ENCODE peak calls at places on chromosomes 6 and 20, in four cellular contexts. E is GM23338, X is glomerular endothelial cell, I is heart right ventricle. W is an unnamed sample.

GRCh38 chr6:18978330-18979128 is 591.4 kb downstream of the RNF144B start:
- DNase-seq in E (peak), X (no peak), I (no peak), W (peak)

GRCh38 chr6:43738877-43739641 is 31.0 kb upstream of the VEGFA start:
- DNase-seq in E (no peak), X (no peak), I (no peak), W (no peak)

GRCh38 chr6:155171109-155171746 is 92.6 kb upstream of the CLDN20 start:
- DNase-seq in E (no peak), X (peak), I (no peak), W (peak)

GRCh38 chr6:139081485-139081884 is 52.9 kb downstream of the ABRACL start:
- DNase-seq in E (no peak), X (no peak), I (no peak), W (no peak)

GRCh38 chr20:43721429-43722152 is 5.2 kb downstream of the GTSF1L start:
- DNase-seq in E (peak), X (no peak), I (no peak), W (no peak)

GRCh38 chr6:113882341-113882740 is 25.2 kb downstream of the MARCKS start:
- DNase-seq in E (no peak), X (no peak), I (no peak), W (no peak)

GRCh38 chr6:169162968-169163903 is 90.4 kb downstream of the THBS2 start:
- DNase-seq in E (no peak), X (peak), I (no peak), W (no peak)

GRCh38 chr6:126919947-126920346 is 198.5 kb upstream of the RSPO3 start:
- DNase-seq in E (no peak), X (peak), I (no peak), W (no peak)

GRCh38 chr6:38030380-38030779 is 210.9 kb downstream of the ZFAND3 start:
- DNase-seq in E (no peak), X (no peak), I (no peak), W (no peak)

GRCh38 chr20:50746138-50746940 is 15.0 kb downstream of the PARD6B start:
- DNase-seq in E (no peak), X (no peak), I (no peak), W (no peak)

GRCh38 chr6:30411515-30412207 is 66.7 kb downstream of the RPP21 start:
- DNase-seq in E (peak), X (no peak), I (peak), W (peak)

GRCh38 chr6:41492261-41492891 is 53.8 kb upstream of the FOXP4 start:
- DNase-seq in E (peak), X (no peak), I (no peak), W (no peak)

GRCh38 chr6:14703586-14703985 is 542.3 kb upstream of the JARID2 start:
- DNase-seq in E (no peak), X (no peak), I (no peak), W (no peak)

GRCh38 chr6:36904096-36904495 is 18.3 kb downstream of the C6orf89 start:
- DNase-seq in E (no peak), X (no peak), I (no peak), W (no peak)

GRCh38 chr6:44243345-44243744 is 3.6 kb upstream of the HSP90AB1 start:
- DNase-seq in E (no peak), X (no peak), I (no peak), W (no peak)

GRCh38 chr6:118800394-118801071 is 93.4 kb upstream of the ASF1A start:
- DNase-seq in E (peak), X (peak), I (peak), W (peak)

GRCh38 chr6:80174931-80175572 is 68.6 kb downstream of the BCKDHB start:
- DNase-seq in E (no peak), X (no peak), I (no peak), W (no peak)

GRCh38 chr6:129206761-129207330 is 323.9 kb downstream of the LAMA2 start:
- DNase-seq in E (no peak), X (no peak), I (no peak), W (no peak)